ENCODE peak calls at places on chromosome 18, in nine cellular contexts. X is adrenal gland, H is A549, D is fibroblast of lung, S is type B pancreatic cell, E is PC-9, N is pancreas, Y is tibial artery, V is left lung. Q is an unnamed sample.

GRCh38 chr18:79378416-79379250 is 17.1 kb upstream of the NFATC1 start:
- DNase-seq in X (peak; percentile 83), H (peak; percentile 58), D (peak; percentile 63), S (peak; percentile 90), E (no peak), N (peak; percentile 85), Y (peak; percentile 87), V (peak; percentile 79), Q (peak; percentile 78)

GRCh38 chr18:54150226-54150625 is 74.2 kb downstream of the MBD2 start:
- DNase-seq in X (no peak), H (no peak), D (no peak), S (no peak), E (no peak), N (no peak), Y (no peak), V (no peak), Q (no peak)

GRCh38 chr18:3397786-3398185 is 52.2 kb upstream of the TGIF1 start:
- DNase-seq in X (no peak), H (no peak), D (no peak), S (no peak), E (no peak), N (no peak), Y (no peak), V (no peak), Q (no peak)

GRCh38 chr18:72637319-72638113 is 93.4 kb upstream of the CBLN2 start:
- DNase-seq in X (no peak), H (no peak), D (no peak), S (no peak), E (no peak), N (no peak), Y (no peak), V (no peak), Q (no peak)

GRCh38 chr18:1578505-1578904 is 673.8 kb downstream of the ADCYAP1 start:
- DNase-seq in X (peak; percentile 53), H (no peak), D (no peak), S (no peak), E (no peak), N (no peak), Y (peak; percentile 64), V (no peak), Q (no peak)

GRCh38 chr18:22267225-22267624 is 97.8 kb downstream of the GATA6 start:
- DNase-seq in X (no peak), H (no peak), D (no peak), S (no peak), E (no peak), N (no peak), Y (no peak), V (no peak), Q (no peak)

GRCh38 chr18:74589021-74589420 is 8.6 kb upstream of the ZNF407 start:
- DNase-seq in X (peak; percentile 49), H (no peak), D (no peak), S (no peak), E (no peak), N (no peak), Y (no peak), V (peak; percentile 47), Q (no peak)

GRCh38 chr18:62357079-62357719 is 32.1 kb downstream of the TNFRSF11A start:
- DNase-seq in X (no peak), H (no peak), D (no peak), S (no peak), E (no peak), N (no peak), Y (no peak), V (no peak), Q (no peak)

GRCh38 chr18:79874553-79875530 is 76.6 kb downstream of the SLC66A2 start:
- DNase-seq in X (peak; percentile 14), H (no peak), D (no peak), S (no peak), E (no peak), N (no peak), Y (no peak), V (no peak), Q (no peak)

GRCh38 chr18:74608681-74609080 is 11.0 kb downstream of the ZNF407 start:
- DNase-seq in X (no peak), H (no peak), D (no peak), S (no peak), E (no peak), N (no peak), Y (no peak), V (no peak), Q (no peak)

DNA sequence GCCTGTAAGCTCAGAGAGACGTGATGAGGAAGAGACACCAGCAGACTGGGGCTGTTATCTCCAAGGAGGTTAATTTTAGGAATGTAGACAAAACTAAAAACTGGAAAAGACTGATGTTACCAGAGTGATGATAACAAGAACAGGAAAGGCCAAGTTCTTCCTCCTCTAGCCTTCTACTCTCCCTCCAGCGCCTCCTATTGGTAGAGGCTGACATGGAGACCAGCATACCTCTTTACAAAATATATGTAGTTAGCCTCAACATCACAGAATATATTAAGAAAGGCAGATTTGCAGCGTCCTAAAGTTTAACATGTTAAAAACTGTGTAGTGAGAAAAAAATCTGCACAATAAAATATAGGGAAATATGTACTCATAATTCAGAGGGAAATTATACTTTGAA is 66.0 kb downstream of the TCF4 start:
- DNase-seq in X (no peak), H (peak; percentile 14), D (no peak), S (no peak), E (no peak), N (no peak), Y (no peak), V (no peak), Q (peak; percentile 20)
- TF ChIP-seq CTCF in X (peak; percentile 10), H (no peak), D (peak; percentile 33), S (peak; percentile 64), E (peak; percentile 34), N (no peak), Y (no peak), V (no peak), Q (peak; percentile 35)

GRCh38 chr18:60075477-60075876 is 175.7 kb downstream of the PMAIP1 start:
- DNase-seq in X (no peak), H (no peak), D (no peak), S (no peak), E (no peak), N (peak; percentile 28), Y (peak; percentile 59), V (no peak), Q (no peak)
- TF ChIP-seq CTCF in X (no peak), H (no peak), D (peak; percentile 2), S (no peak), E (no peak), N (no peak), Y (no peak), V (no peak), Q (no peak)

GRCh38 chr18:52995875-52996274 is 655.9 kb downstream of the DCC start:
- DNase-seq in X (no peak), H (no peak), D (no peak), S (no peak), E (no peak), N (no peak), Y (no peak), V (no peak), Q (no peak)

GRCh38 chr18:52991246-52991645 is 651.2 kb downstream of the DCC start:
- DNase-seq in X (no peak), H (no peak), D (no peak), S (no peak), E (no peak), N (no peak), Y (no peak), V (no peak), Q (no peak)

DNA sequence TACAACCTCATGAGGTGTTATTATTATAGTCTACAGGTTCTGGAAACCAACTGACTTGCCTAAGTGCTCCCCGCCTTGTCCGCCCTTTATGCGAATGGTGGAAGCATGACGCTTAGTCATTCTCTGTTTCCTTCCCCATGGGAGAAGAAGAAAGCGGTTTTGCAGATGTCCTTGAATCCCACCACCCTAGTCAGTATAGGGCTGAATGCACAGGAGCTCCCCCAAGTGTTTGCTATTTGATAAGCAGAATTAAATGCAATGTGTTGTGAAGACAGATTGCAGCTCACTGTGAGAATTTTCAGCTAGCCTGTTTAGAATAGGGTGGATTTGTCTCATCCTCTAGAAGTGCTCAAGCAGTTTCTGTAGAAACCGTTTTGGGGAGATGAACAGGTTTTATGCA is 652.0 kb downstream of the DCC start:
- DNase-seq in X (no peak), H (peak; percentile 6), D (no peak), S (no peak), E (no peak), N (no peak), Y (no peak), V (no peak), Q (no peak)
- TF ChIP-seq CTCF in X (no peak), H (no peak), D (no peak), S (peak; percentile 50), E (no peak), N (no peak), Y (no peak), V (no peak), Q (no peak)

GRCh38 chr18:56789889-56790180 is 138.7 kb downstream of the WDR7 start:
- DNase-seq in X (no peak), H (no peak), D (no peak), S (no peak), E (no peak), N (no peak), Y (no peak), V (no peak), Q (no peak)
- TF ChIP-seq CTCF in X (no peak), H (no peak), D (no peak), S (peak; percentile 12), E (no peak), N (no peak), Y (no peak), V (no peak), Q (no peak)

GRCh38 chr18:5661179-5661578 is 117.4 kb upstream of the EPB41L3 start:
- DNase-seq in X (no peak), H (no peak), D (peak; percentile 49), S (no peak), E (no peak), N (no peak), Y (no peak), V (no peak), Q (no peak)

GRCh38 chr18:5668087-5668715 is 124.4 kb upstream of the EPB41L3 start:
- DNase-seq in X (no peak), H (no peak), D (no peak), S (no peak), E (no peak), N (no peak), Y (no peak), V (no peak), Q (no peak)

GRCh38 chr18:5667356-5667755 is 123.6 kb upstream of the EPB41L3 start:
- DNase-seq in X (no peak), H (no peak), D (peak; percentile 11), S (no peak), E (no peak), N (no peak), Y (no peak), V (no peak), Q (no peak)

GRCh38 chr18:5662586-5663090 is 118.8 kb upstream of the EPB41L3 start:
- DNase-seq in X (no peak), H (no peak), D (peak; percentile 64), S (no peak), E (no peak), N (no peak), Y (no peak), V (no peak), Q (no peak)
- TF ChIP-seq CTCF in X (no peak), H (no peak), D (no peak), S (no peak), E (no peak), N (no peak), Y (no peak), V (no peak), Q (no peak)

GRCh38 chr18:11512096-11513030 is 97.0 kb upstream of the SLC35G4 start:
- DNase-seq in X (no peak), H (peak; percentile 49), D (no peak), S (no peak), E (no peak), N (no peak), Y (no peak), V (no peak), Q (peak; percentile 32)
- TF ChIP-seq CTCF in X (no peak), H (peak; percentile 60), D (peak; percentile 18), S (peak; percentile 28), E (no peak), N (no peak), Y (peak; percentile 7), V (no peak), Q (no peak)

Q was measured in Calu3.